ENCODE peak calls at places on chromosomes 4 and X, in six cellular contexts. Y is sciatic nerve; B is CD8-positive, alpha-beta memory T cell; T is amygdala; L is iPS-NIHi11; V is CD4-positive, alpha-beta T cell. W is an unnamed sample.

GRCh38 chrX:69149466-69150293 is 15.6 kb downstream of the PJA1 start:
- DNase-seq in B (no peak), Y (peak), T (no peak), L (peak), V (no peak), W (no peak)

GRCh38 chr4:128635939-128636551 is 173.5 kb upstream of the JADE1 start:
- DNase-seq in Y (no peak), T (no peak), B (no peak), V (no peak), L (no peak), W (no peak)

GRCh38 chrX:72146527-72146926 is 14.8 kb upstream of the RTL5 start:
- DNase-seq in T (no peak), Y (no peak), B (no peak), L (no peak), V (no peak), W (no peak)

GRCh38 chr4:113101669-113102068 is 52.2 kb downstream of the ANK2 start:
- DNase-seq in V (no peak), L (no peak), T (no peak), B (no peak), Y (no peak), W (no peak)

GRCh38 chrX:10797493-10797892 is 177.1 kb upstream of the MID1 start:
- DNase-seq in B (no peak), Y (no peak), T (no peak), V (no peak), L (no peak), W (no peak)

GRCh38 chr4:182429896-182430295 is 186.7 kb downstream of the TENM3 start:
- DNase-seq in L (no peak), B (no peak), T (no peak), Y (no peak), V (no peak), W (no peak)

GRCh38 chr4:68304731-68305130 is 45.2 kb downstream of the YTHDC1 start:
- DNase-seq in Y (no peak), B (no peak), V (no peak), T (no peak), L (no peak), W (no peak)

GRCh38 chr4:141636771-141637460 is 533 bp downstream of the IL15 start:
- DNase-seq in V (peak), L (peak), T (no peak), B (peak), Y (peak), W (peak)

GRCh38 chrX:85994228-85994627 is 53.1 kb downstream of the CHM start:
- DNase-seq in Y (no peak), B (no peak), L (no peak), T (no peak), V (no peak), W (no peak)

GRCh38 chr4:2082627-2083026 is 23.5 kb downstream of the NAT8L start:
- DNase-seq in Y (no peak), T (no peak), V (no peak), L (no peak), B (no peak), W (no peak)

GRCh38 chrX:22300130-22300529 is 27.4 kb downstream of the CBLL2 start:
- DNase-seq in L (no peak), B (no peak), T (no peak), Y (no peak), V (no peak), W (no peak)

GRCh38 chr4:76498550-76498949 is 63.5 kb downstream of the SHROOM3 start:
- DNase-seq in V (no peak), B (no peak), L (no peak), Y (no peak), T (no peak), W (no peak)

GRCh38 chr4:84497220-84497834 is 1.8 kb downstream of the NKX6-1 start:
- DNase-seq in B (no peak), L (no peak), Y (peak), T (no peak), V (no peak), W (no peak)

GRCh38 chr4:81650871-81651270 is 179.2 kb upstream of the RASGEF1B start:
- DNase-seq in T (no peak), V (no peak), Y (no peak), B (no peak), L (peak), W (no peak)

GRCh38 chr4:182222766-182223165 is 20.4 kb upstream of the TENM3 start:
- DNase-seq in V (no peak), T (no peak), L (no peak), Y (no peak), B (no peak), W (no peak)

GRCh38 chr4:38016698-38017097 is 56.5 kb downstream of the PTTG2 start:
- DNase-seq in T (no peak), Y (no peak), L (no peak), B (no peak), V (no peak), W (no peak)

GRCh38 chr4:6907658-6908191 is 1.9 kb upstream of the TBC1D14 start:
- DNase-seq in B (no peak), V (no peak), L (peak), Y (no peak), T (no peak), W (peak)

GRCh38 chrX:40304115-40304514 is 206.4 kb upstream of the BCOR start:
- DNase-seq in T (no peak), L (no peak), B (no peak), V (no peak), Y (no peak), W (no peak)

GRCh38 chr4:76546282-76547166 is 111.5 kb downstream of the SHROOM3 start:
- DNase-seq in T (no peak), L (peak), B (no peak), Y (no peak), V (no peak), W (no peak)

GRCh38 chr4:134024251-134024650 is 177.3 kb downstream of the PABPC4L start:
- DNase-seq in B (no peak), Y (no peak), L (peak), V (no peak), T (no peak), W (no peak)

GRCh38 chr4:41177016-41177415 is 37.3 kb downstream of the APBB2 start:
- DNase-seq in T (no peak), B (no peak), Y (no peak), L (no peak), V (no peak), W (no peak)

GRCh38 chr4:60619531-60620305 is 580.4 kb upstream of the ADGRL3 start:
- DNase-seq in Y (no peak), B (no peak), L (no peak), V (no peak), T (no peak), W (no peak)

GRCh38 chr4:54268151-54268550 is 39.1 kb downstream of the PDGFRA start:
- DNase-seq in L (no peak), V (no peak), T (no peak), B (no peak), Y (no peak), W (no peak)

W was measured in D721Med.